ENCODE peak calls at places on chromosomes 11 and 22, in six cellular contexts. X is LoVo; N is NAMALWA; M is stimulated activated CD4-positive, alpha-beta T cell treated with anti-CD3 and anti-CD28 coated beads, Interleukin-1b, Interleukin-23, amount 100 ng/mL, for 24 hours; H is HCEC 1CT; D is memory B cell. J is an unnamed sample.

GRCh38 chr22:31098633-31099110 is 8.7 kb downstream of the SELENOM start:
- DNase-seq in N (no peak), X (no peak), M (no peak), D (no peak), H (no peak), J (peak; percentile 81)

GRCh38 chr11:123760894-123761293 is 6.6 kb upstream of the OR6X1 start:
- DNase-seq in H (no peak), X (no peak), M (no peak), D (no peak), N (no peak), J (no peak)

GRCh38 chr11:8266246-8267241 is 2.9 kb upstream of the LMO1 start:
- DNase-seq in N (no peak), H (no peak), X (no peak), D (no peak), M (no peak), J (no peak)

GRCh38 chr11:4560462-4560861 is 15.5 kb downstream of the OR52M1 start:
- DNase-seq in H (no peak), N (no peak), X (no peak), D (no peak), M (no peak), J (peak; percentile 17)

GRCh38 chr11:26230021-26230420 is 101.9 kb upstream of the ANO3 start:
- DNase-seq in X (no peak), M (no peak), H (peak; percentile 49), D (no peak), N (no peak), J (no peak)

GRCh38 chr22:24338701-24339451 is 68.2 kb downstream of the SPECC1L start:
- DNase-seq in X (no peak), N (no peak), H (peak; percentile 6), D (no peak), M (no peak), J (peak; percentile 44)

GRCh38 chr11:110376711-110377324 is 52.9 kb upstream of the FDX1 start:
- DNase-seq in D (peak; percentile 28), X (peak; percentile 84), M (no peak), N (peak; percentile 81), H (peak; percentile 86), J (peak; percentile 95)

GRCh38 chr11:73314121-73314948 is 6.3 kb downstream of the ARHGEF17 start:
- DNase-seq in D (no peak), M (no peak), X (no peak), N (peak; percentile 36), H (peak; percentile 53), J (peak; percentile 98)

GRCh38 chr11:111302298-111302697 is 4.0 kb downstream of the POU2AF3 start:
- DNase-seq in D (no peak), X (no peak), N (no peak), H (no peak), M (no peak), J (no peak)

GRCh38 chr22:28799834-28800307 is 498 bp downstream of the XBP1 start:
- DNase-seq in H (peak; percentile 52), D (peak; percentile 4), X (peak; percentile 47), N (no peak), M (no peak), J (peak; percentile 70)

GRCh38 chr11:69640995-69641581 is at the start of gene CCND1:
- DNase-seq in N (no peak), H (peak; percentile 92), M (no peak), D (peak; percentile 45), X (peak; percentile 88), J (peak; percentile 98)

GRCh38 chr22:48666620-48667019 is 1161.1 kb downstream of the BRD1 start:
- DNase-seq in X (no peak), N (no peak), H (no peak), D (no peak), M (no peak), J (no peak)

GRCh38 chr22:36585841-36586240 is 56.9 kb upstream of the EIF3D start:
- DNase-seq in H (no peak), D (no peak), M (no peak), N (no peak), X (peak; percentile 32), J (peak; percentile 86)

GRCh38 chr11:66363805-66364535 is 7.6 kb downstream of the SLC29A2 start:
- DNase-seq in X (no peak), N (peak; percentile 58), D (peak; percentile 46), H (no peak), M (peak; percentile 77), J (peak; percentile 88)

GRCh38 chr11:64204464-64204989 is 2.0 kb upstream of the FERMT3 start:
- DNase-seq in X (peak; percentile 67), N (peak; percentile 88), D (peak; percentile 75), M (no peak), H (peak; percentile 91), J (peak; percentile 84)

GRCh38 chr11:9787981-9788521 is 124.2 kb downstream of the SWAP70 start:
- DNase-seq in M (no peak), X (no peak), D (no peak), H (peak; percentile 97), N (no peak), J (no peak)

GRCh38 chr11:8989411-8989810 is 14.4 kb downstream of the NRIP3 start:
- DNase-seq in X (no peak), H (peak; percentile 11), M (no peak), N (no peak), D (no peak), J (peak; percentile 80)

GRCh38 chr11:36398261-36398953 is 102.3 kb downstream of the PRR5L start:
- DNase-seq in N (no peak), D (no peak), H (no peak), X (no peak), M (no peak), J (no peak)

GRCh38 chr22:50599816-50600454 is 658 bp upstream of the MAPK8IP2 start:
- DNase-seq in D (peak; percentile 63), N (no peak), M (peak; percentile 37), X (peak; percentile 47), H (no peak), J (peak; percentile 49)

GRCh38 chr22:42314709-42315391 is 44.4 kb upstream of the TCF20 start:
- DNase-seq in H (no peak), D (no peak), X (no peak), N (no peak), M (no peak), J (no peak)

GRCh38 chr22:20550851-20551744 is 43.7 kb downstream of the MED15 start:
- DNase-seq in N (no peak), M (peak; percentile 46), D (peak; percentile 41), X (no peak), H (peak; percentile 63), J (no peak)

GRCh38 chr11:11787305-11788066 is 54.3 kb upstream of the USP47 start:
- DNase-seq in D (peak; percentile 66), X (peak; percentile 63), N (peak; percentile 84), H (peak; percentile 55), M (peak; percentile 54), J (peak; percentile 75)

GRCh38 chr11:101436511-101437142 is 147.2 kb downstream of the TRPC6 start:
- DNase-seq in D (no peak), H (peak; percentile 35), X (peak; percentile 34), M (no peak), N (peak; percentile 56), J (peak; percentile 80)

GRCh38 chr22:19174106-19175025 is 4.2 kb downstream of the SLC25A1 start:
- DNase-seq in D (peak; percentile 69), N (peak; percentile 73), X (no peak), H (peak; percentile 60), M (no peak), J (peak; percentile 68)

GRCh38 chr22:28514314-28514713 is 165.3 kb downstream of the TTC28 start:
- DNase-seq in N (no peak), D (no peak), X (no peak), M (no peak), H (no peak), J (no peak)

GRCh38 chr11:83681045-83681781 is 395.0 kb upstream of the CCDC90B start:
- DNase-seq in X (no peak), M (no peak), H (no peak), N (no peak), D (peak; percentile 4), J (no peak)

GRCh38 chr22:24187731-24188644 is 6.7 kb downstream of the SUSD2 start:
- DNase-seq in H (no peak), M (no peak), N (no peak), X (no peak), D (no peak), J (no peak)

GRCh38 chr22:37281646-37282384 is 493 bp upstream of the CYTH4 start:
- DNase-seq in N (no peak), M (no peak), D (no peak), X (no peak), H (no peak), J (no peak)

GRCh38 chr11:43944761-43945311 is 2.4 kb downstream of the C11orf96 start:
- DNase-seq in D (peak; percentile 28), H (no peak), X (no peak), M (peak; percentile 65), N (peak; percentile 46), J (peak; percentile 66)

GRCh38 chr22:47736166-47737034 is 974.0 kb downstream of the TBC1D22A start:
- DNase-seq in D (no peak), H (no peak), M (no peak), N (no peak), X (no peak), J (no peak)

GRCh38 chr22:44440224-44441160 is 57.5 kb downstream of the RTL6 start:
- DNase-seq in H (no peak), M (no peak), N (no peak), X (no peak), D (no peak), J (peak; percentile 58)

GRCh38 chr11:74479340-74480123 is 12.2 kb upstream of the KCNE3 start:
- DNase-seq in N (no peak), M (no peak), D (no peak), H (no peak), X (no peak), J (no peak)

GRCh38 chr22:19823191-19823590 is 31.5 kb downstream of the GNB1L start:
- DNase-seq in X (no peak), N (no peak), D (no peak), M (no peak), H (no peak), J (no peak)

J was measured in mesendoderm.